ENCODE peak calls at places on chromosome 7, in ten cellular contexts. H is upper lobe of left lung; K is nephron progenitor cell; B is H9; A is stimulated activated CD8-positive, alpha-beta memory T cell treated with anti-CD3 and anti-CD28 coated beads, Interleukin-2, amount 100 ng/mL, for 48 hours; R is GM04503; M is AG20443; Z is body of pancreas; V is iPS-NIHi11; T is RPMI8226. J is an unnamed sample.

GRCh38 chr7:824664-825063 is 7.6 kb upstream of the SUN1 start:
- DNase-seq in H (peak; percentile 81), K (no peak), B (no peak), A (no peak), R (no peak), M (no peak), Z (no peak), V (no peak), T (no peak), J (no peak)

GRCh38 chr7:129865093-129865931 is 87.4 kb downstream of the UBE2H start:
- DNase-seq in H (no peak), K (no peak), B (no peak), A (no peak), R (no peak), M (no peak), Z (no peak), V (no peak), T (no peak), J (no peak)

GRCh38 chr7:50363327-50364060 is 59.0 kb downstream of the IKZF1 start:
- DNase-seq in H (no peak), K (no peak), B (no peak), A (no peak), R (no peak), M (no peak), Z (no peak), V (no peak), T (no peak), J (no peak)

GRCh38 chr7:152647-153046 is 39.7 kb upstream of the FAM20C start:
- DNase-seq in H (peak; percentile 43), K (no peak), B (no peak), A (no peak), R (no peak), M (no peak), Z (no peak), V (no peak), T (no peak), J (no peak)

GRCh38 chr7:30904566-30904965 is 7.1 kb upstream of the AQP1 start:
- DNase-seq in H (peak; percentile 30), K (no peak), B (no peak), A (no peak), R (no peak), M (no peak), Z (no peak), V (no peak), T (no peak), J (peak; percentile 54)

GRCh38 chr7:104923010-104923421 is 91.0 kb upstream of the KMT2E start:
- DNase-seq in H (no peak), K (peak; percentile 66), B (peak; percentile 74), A (peak; percentile 70), R (peak; percentile 55), M (peak; percentile 80), Z (peak; percentile 91), V (peak; percentile 66), T (peak; percentile 96), J (peak; percentile 95)

GRCh38 chr7:105136221-105136620 is 122.2 kb downstream of the KMT2E start:
- DNase-seq in H (no peak), K (no peak), B (no peak), A (no peak), R (no peak), M (peak; percentile 24), Z (no peak), V (no peak), T (no peak), J (no peak)

GRCh38 chr7:93981480-93981874 is 22.7 kb downstream of the BET1 start:
- DNase-seq in H (no peak), K (no peak), B (peak; percentile 39), A (no peak), R (no peak), M (no peak), Z (no peak), V (peak; percentile 26), T (no peak), J (peak; percentile 8)

GRCh38 chr7:35993113-35993512 is 159.9 kb upstream of the EEPD1 start:
- DNase-seq in H (no peak), K (no peak), B (no peak), A (no peak), R (no peak), M (no peak), Z (no peak), V (no peak), T (no peak), J (no peak)

GRCh38 chr7:92634924-92635519 is 44.8 kb upstream of the FAM133B start:
- DNase-seq in H (no peak), K (no peak), B (no peak), A (no peak), R (peak; percentile 40), M (peak; percentile 27), Z (no peak), V (no peak), T (peak; percentile 64), J (peak; percentile 69)

GRCh38 chr7:151796871-151797270 is 80.0 kb downstream of the PRKAG2 start:
- DNase-seq in H (no peak), K (no peak), B (no peak), A (no peak), R (no peak), M (peak; percentile 65), Z (no peak), V (no peak), T (no peak), J (no peak)

GRCh38 chr7:101066141-101066857 is 19.0 kb upstream of the TRIM56 start:
- DNase-seq in H (no peak), K (peak; percentile 40), B (no peak), A (no peak), R (no peak), M (no peak), Z (peak; percentile 12), V (no peak), T (no peak), J (peak; percentile 19)

GRCh38 chr7:47444376-47445098 is 137.4 kb downstream of the TNS3 start:
- DNase-seq in H (no peak), K (no peak), B (no peak), A (no peak), R (no peak), M (peak; percentile 44), Z (peak; percentile 61), V (no peak), T (peak; percentile 50), J (peak; percentile 32)

GRCh38 chr7:36871863-36872262 is 147.6 kb upstream of the AOAH start:
- DNase-seq in H (no peak), K (no peak), B (no peak), A (no peak), R (no peak), M (no peak), Z (no peak), V (peak; percentile 38), T (no peak), J (no peak)

GRCh38 chr7:70520604-70521003 is 611.3 kb upstream of the GALNT17 start:
- DNase-seq in H (no peak), K (no peak), B (no peak), A (no peak), R (no peak), M (peak; percentile 40), Z (no peak), V (no peak), T (no peak), J (no peak)

GRCh38 chr7:876972-877311 is 588 bp downstream of the GET4 start:
- DNase-seq in H (no peak), K (no peak), B (no peak), A (no peak), R (no peak), M (no peak), Z (no peak), V (no peak), T (peak; percentile 65), J (no peak)

GRCh38 chr7:19249281-19249680 is 104.1 kb upstream of the FERD3L start:
- DNase-seq in H (no peak), K (no peak), B (no peak), A (no peak), R (no peak), M (no peak), Z (no peak), V (no peak), T (no peak), J (no peak)

GRCh38 chr7:157337316-157338149 is 729 bp downstream of the DNAJB6 start:
- DNase-seq in H (peak; percentile 95), K (peak; percentile 81), B (no peak), A (peak; percentile 65), R (no peak), M (peak; percentile 87), Z (peak; percentile 57), V (peak; percentile 75), T (peak; percentile 83), J (peak; percentile 62)

GRCh38 chr7:34315032-34315431 is 343.0 kb upstream of the NPSR1 start:
- DNase-seq in H (no peak), K (no peak), B (no peak), A (no peak), R (peak; percentile 91), M (peak; percentile 79), Z (no peak), V (no peak), T (no peak), J (no peak)

GRCh38 chr7:110760341-110760740 is 330.6 kb upstream of the LRRN3 start:
- DNase-seq in H (no peak), K (no peak), B (no peak), A (no peak), R (no peak), M (no peak), Z (no peak), V (no peak), T (no peak), J (no peak)

GRCh38 chr7:45972629-45973312 is 51.7 kb upstream of the IGFBP3 start:
- DNase-seq in H (peak; percentile 21), K (no peak), B (no peak), A (no peak), R (no peak), M (no peak), Z (no peak), V (no peak), T (no peak), J (no peak)